ENCODE peak calls at places on chromosomes 7 and 10, in four cellular contexts. One of them, this sample, is unnamed.

GRCh38 chr7:82105463-82105862 is 335.6 kb upstream of the HGF start:
- DNase-seq in SK-N-SH: no peak
- DNase-seq in K562: no peak
- DNase-seq in HepG2: no peak
- DNase-seq in this sample: peak

GRCh38 chr7:138074121-138074520 is 2.1 kb upstream of the AKR1D1 start:
- DNase-seq in HepG2: no peak
- DNase-seq in K562: no peak
- DNase-seq in SK-N-SH: no peak
- DNase-seq in this sample: no peak

GRCh38 chr7:117582219-117582704 is 102.4 kb downstream of the CFTR start:
- DNase-seq in HepG2: no peak
- DNase-seq in SK-N-SH: no peak
- DNase-seq in K562: no peak
- DNase-seq in this sample: no peak

GRCh38 chr10:58177362-58177947 is 90.2 kb downstream of the IPMK start:
- DNase-seq in HepG2: peak
- DNase-seq in SK-N-SH: peak
- DNase-seq in K562: peak
- DNase-seq in this sample: peak

GRCh38 chr7:113197274-113197673 is 78.9 kb upstream of the SMIM30 start:
- DNase-seq in SK-N-SH: no peak
- DNase-seq in K562: no peak
- DNase-seq in HepG2: no peak
- DNase-seq in this sample: no peak

GRCh38 chr7:27991006-27991528 is 189.5 kb downstream of the JAZF1 start:
- DNase-seq in HepG2: no peak
- DNase-seq in K562: no peak
- DNase-seq in SK-N-SH: no peak
- DNase-seq in this sample: no peak

GRCh38 chr7:55441668-55442305 is 76.7 kb downstream of the LANCL2 start:
- DNase-seq in HepG2: no peak
- DNase-seq in K562: no peak
- DNase-seq in SK-N-SH: peak
- DNase-seq in this sample: no peak

GRCh38 chr10:91043173-91043910 is 122.5 kb upstream of the ANKRD1 start:
- DNase-seq in K562: peak
- DNase-seq in HepG2: peak
- DNase-seq in SK-N-SH: peak
- DNase-seq in this sample: peak

GRCh38 chr7:55078465-55079372 is 59.9 kb downstream of the EGFR start:
- DNase-seq in HepG2: peak
- DNase-seq in SK-N-SH: no peak
- DNase-seq in K562: peak
- DNase-seq in this sample: no peak

GRCh38 chr7:54940748-54941147 is 78.1 kb upstream of the EGFR start:
- DNase-seq in K562: no peak
- DNase-seq in HepG2: no peak
- DNase-seq in SK-N-SH: no peak
- DNase-seq in this sample: no peak

GRCh38 chr10:93073539-93074136 is at the start of gene CYP26A1:
- DNase-seq in K562: peak
- DNase-seq in SK-N-SH: peak
- DNase-seq in HepG2: no peak
- DNase-seq in this sample: no peak

GRCh38 chr7:81161459-81162075 is 242.7 kb upstream of the SEMA3C start:
- DNase-seq in SK-N-SH: no peak
- DNase-seq in K562: peak
- DNase-seq in HepG2: peak
- DNase-seq in this sample: peak

GRCh38 chr10:6204063-6204340 is 1.3 kb downstream of the PFKFB3 start:
- DNase-seq in K562: no peak
- DNase-seq in SK-N-SH: peak
- DNase-seq in HepG2: no peak
- DNase-seq in this sample: no peak

GRCh38 chr7:102272075-102272916 is 14.4 kb upstream of the SH2B2 start:
- DNase-seq in SK-N-SH: peak
- DNase-seq in HepG2: peak
- DNase-seq in K562: peak
- DNase-seq in this sample: peak

GRCh38 chr10:3239066-3239919 is 66.7 kb upstream of the PITRM1 start:
- DNase-seq in K562: peak
- DNase-seq in SK-N-SH: peak
- DNase-seq in HepG2: peak
- DNase-seq in this sample: peak

GRCh38 chr7:29139796-29140195 is 6.5 kb downstream of the CPVL start:
- DNase-seq in K562: no peak
- DNase-seq in SK-N-SH: no peak
- DNase-seq in HepG2: no peak
- DNase-seq in this sample: no peak
- TF ChIP-seq ZBTB33 in K562: no peak
- TF ChIP-seq ZBTB33 in SK-N-SH: no peak
- TF ChIP-seq ZBTB33 in HepG2: no peak
- TF ChIP-seq ZBTB33 in this sample: no peak

DNA sequence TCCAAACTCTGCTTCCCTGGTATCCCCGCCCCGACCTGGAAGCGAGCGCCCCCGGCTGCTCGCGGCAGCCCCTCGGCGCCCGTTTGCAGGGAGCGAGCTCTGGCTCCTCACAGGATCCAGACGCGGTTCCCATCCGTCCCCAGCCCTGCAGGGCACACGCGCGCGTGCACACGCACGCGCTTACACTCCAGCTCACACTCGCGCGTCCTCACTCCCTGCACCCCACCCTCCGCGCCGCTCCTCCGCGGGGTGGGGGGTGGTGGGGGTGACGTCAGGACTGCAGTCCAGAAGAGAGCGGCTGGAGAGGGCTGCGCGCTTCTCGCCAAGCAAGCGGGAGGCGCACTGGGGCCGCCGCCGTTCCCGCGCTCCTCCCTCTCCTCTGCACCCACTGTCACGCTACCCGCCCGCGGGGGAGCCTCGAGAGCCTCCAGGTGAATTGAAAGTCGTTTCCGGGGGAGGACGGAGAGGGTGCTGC is 255.6 kb downstream of the OTUD1 start:
- DNase-seq in HepG2: no peak
- DNase-seq in K562: no peak
- DNase-seq in SK-N-SH: peak
- DNase-seq in this sample: no peak
- TF ChIP-seq ZBTB33 in HepG2: no peak
- TF ChIP-seq ZBTB33 in K562: no peak
- TF ChIP-seq ZBTB33 in SK-N-SH: no peak
- TF ChIP-seq ZBTB33 in this sample: no peak

DNA sequence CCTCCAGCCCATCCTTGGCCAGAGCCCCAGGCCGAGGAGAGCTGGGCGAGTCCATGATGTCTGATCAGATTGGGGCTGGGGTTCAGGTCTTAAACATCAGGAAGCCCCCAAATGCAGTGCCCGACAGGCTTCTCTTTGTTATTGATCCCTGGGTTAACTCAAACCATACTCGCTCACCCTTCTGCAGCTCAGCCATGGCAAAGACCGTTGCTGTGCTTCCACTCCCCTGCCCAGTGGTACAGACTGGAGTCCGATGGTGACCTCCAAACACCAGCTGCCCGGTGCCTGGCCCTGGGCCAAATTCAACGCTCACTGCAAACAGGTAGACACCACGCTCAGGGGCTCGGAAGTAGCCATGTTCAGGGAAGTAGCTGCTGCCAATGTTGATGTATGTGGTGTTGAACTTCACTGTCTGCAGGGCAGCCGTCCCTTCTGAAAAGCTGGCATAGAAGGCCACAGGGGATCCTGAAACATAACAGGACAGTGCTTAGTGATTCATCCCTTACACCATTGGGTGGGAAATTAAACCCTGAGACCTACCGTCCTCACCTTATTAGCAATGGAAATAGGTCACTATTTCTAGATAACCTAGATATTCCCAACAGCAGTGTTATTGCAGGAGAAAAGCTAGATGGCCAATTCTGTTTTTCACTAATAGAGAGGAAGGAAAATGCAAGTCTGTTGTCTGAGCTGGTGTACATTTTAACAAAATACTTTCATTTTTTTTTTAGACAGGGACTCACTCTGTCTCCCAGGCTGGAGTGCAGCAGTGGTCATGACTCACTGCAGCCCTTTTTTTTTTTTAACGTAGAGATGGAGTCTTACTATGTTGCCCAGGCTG is 20.5 kb downstream of the MMRN2 start:
- DNase-seq in HepG2: no peak
- DNase-seq in K562: no peak
- DNase-seq in SK-N-SH: no peak
- DNase-seq in this sample: no peak
- TF ChIP-seq ZBTB33 in HepG2: no peak
- TF ChIP-seq ZBTB33 in K562: no peak
- TF ChIP-seq ZBTB33 in SK-N-SH: no peak
- TF ChIP-seq ZBTB33 in this sample: no peak

GRCh38 chr10:118161434-118161833 is 114.7 kb upstream of the RAB11FIP2 start:
- DNase-seq in HepG2: no peak
- DNase-seq in SK-N-SH: no peak
- DNase-seq in K562: no peak
- DNase-seq in this sample: no peak

GRCh38 chr10:118166951-118167350 is 120.2 kb upstream of the RAB11FIP2 start:
- DNase-seq in HepG2: no peak
- DNase-seq in K562: no peak
- DNase-seq in SK-N-SH: no peak
- DNase-seq in this sample: no peak

DNA sequence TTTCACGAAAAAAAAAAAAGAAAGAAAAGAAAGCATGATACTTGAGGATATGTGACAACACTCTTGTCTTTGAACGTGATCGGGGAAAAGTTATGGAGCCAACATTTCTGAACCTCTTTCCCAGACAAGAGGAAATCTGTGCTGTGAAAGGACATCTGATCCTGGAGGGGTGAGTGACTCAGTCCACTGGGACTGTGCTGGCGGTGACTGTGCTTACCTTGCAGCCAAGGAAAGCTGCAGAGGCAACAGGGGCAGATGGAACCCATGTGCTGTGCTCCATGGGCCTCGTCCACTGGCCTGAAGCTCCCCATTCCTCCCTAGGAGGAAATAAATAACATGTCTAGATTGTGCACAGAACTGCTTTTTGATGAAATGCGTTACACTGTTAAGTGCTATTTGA is 116.5 kb upstream of the RAB11FIP2 start:
- DNase-seq in SK-N-SH: no peak
- DNase-seq in HepG2: no peak
- DNase-seq in K562: no peak
- DNase-seq in this sample: no peak
- TF ChIP-seq ZBTB33 in SK-N-SH: no peak
- TF ChIP-seq ZBTB33 in HepG2: no peak
- TF ChIP-seq ZBTB33 in K562: no peak
- TF ChIP-seq ZBTB33 in this sample: no peak

GRCh38 chr7:134890246-134891240 is 95.8 kb upstream of the AGBL3 start:
- DNase-seq in K562: no peak
- DNase-seq in HepG2: peak
- DNase-seq in SK-N-SH: peak
- DNase-seq in this sample: no peak
- TF ChIP-seq ZBTB33 in K562: no peak
- TF ChIP-seq ZBTB33 in HepG2: no peak
- TF ChIP-seq ZBTB33 in SK-N-SH: peak
- TF ChIP-seq ZBTB33 in this sample: no peak

This sample was measured in HCT116.